ENCODE peak calls at places on chromosomes 13 and 19, in five cellular contexts. B, W, E, Z and F are unnamed samples.

GRCh38 chr19:33774751-33775150 is 21.9 kb upstream of the KCTD15 start:
- DNase-seq in B (no peak), W (no peak), E (no peak), Z (no peak), F (no peak)

GRCh38 chr13:93450226-93450625 is 223.6 kb downstream of the GPC6 start:
- DNase-seq in B (no peak), W (no peak), E (no peak), Z (no peak), F (peak; percentile 55)

GRCh38 chr19:18366027-18366435 is 19.9 kb upstream of the GDF15 start:
- DNase-seq in B (no peak), W (no peak), E (no peak), Z (no peak), F (no peak)

GRCh38 chr13:20544186-20544914 is 18.7 kb upstream of the CRYL1 start:
- DNase-seq in B (no peak), W (no peak), E (no peak), Z (no peak), F (no peak)

GRCh38 chr19:56727731-56728130 is 56.2 kb upstream of the ZNF835 start:
- DNase-seq in B (no peak), W (no peak), E (no peak), Z (no peak), F (no peak)

GRCh38 chr13:23645851-23646250 is 75.6 kb downstream of the TNFRSF19 start:
- DNase-seq in B (no peak), W (no peak), E (no peak), Z (no peak), F (no peak)

GRCh38 chr13:72144625-72145024 is 277.6 kb upstream of the DACH1 start:
- DNase-seq in B (no peak), W (no peak), E (no peak), Z (no peak), F (no peak)

GRCh38 chr13:31046711-31047279 is 114.3 kb downstream of the TEX26 start:
- DNase-seq in B (peak; percentile 50), W (peak; percentile 51), E (no peak), Z (peak; percentile 50), F (peak; percentile 19)

GRCh38 chr13:22517544-22517943 is 663.2 kb upstream of the SGCG start:
- DNase-seq in B (no peak), W (no peak), E (peak; percentile 78), Z (no peak), F (no peak)

GRCh38 chr19:18771328-18772242 is 19.5 kb downstream of the COMP start:
- DNase-seq in B (no peak), W (no peak), E (no peak), Z (no peak), F (no peak)

GRCh38 chr19:45251452-45252354 is 632 bp downstream of the MARK4 start:
- DNase-seq in B (no peak), W (no peak), E (peak; percentile 35), Z (peak; percentile 12), F (peak; percentile 75)

GRCh38 chr13:89763011-89763410 is 1584.5 kb upstream of the MIR17HG start:
- DNase-seq in B (no peak), W (no peak), E (no peak), Z (no peak), F (no peak)

GRCh38 chr19:48499352-48500090 is 12.1 kb downstream of the LMTK3 start:
- DNase-seq in B (no peak), W (no peak), E (no peak), Z (no peak), F (no peak)

GRCh38 chr13:79548886-79549285 is 67.9 kb downstream of the NDFIP2 start:
- DNase-seq in B (no peak), W (no peak), E (no peak), Z (no peak), F (peak; percentile 57)

GRCh38 chr13:27624071-27624470 is 2.4 kb downstream of the POLR1D start:
- DNase-seq in B (no peak), W (no peak), E (no peak), Z (no peak), F (no peak)

GRCh38 chr13:75785130-75785529 is 149.0 kb downstream of the LMO7 start:
- DNase-seq in B (no peak), W (no peak), E (no peak), Z (no peak), F (peak; percentile 55)

GRCh38 chr13:114319441-114319871 is 5.2 kb downstream of the CHAMP1 start:
- DNase-seq in B (no peak), W (no peak), E (peak; percentile 56), Z (no peak), F (peak; percentile 79)

GRCh38 chr19:10001899-10002298 is 8.4 kb downstream of the COL5A3 start:
- DNase-seq in B (no peak), W (no peak), E (peak; percentile 37), Z (peak; percentile 76), F (peak; percentile 34)

GRCh38 chr13:60758637-60759036 is 361.6 kb downstream of the TDRD3 start:
- DNase-seq in B (no peak), W (no peak), E (no peak), Z (no peak), F (no peak)

GRCh38 chr13:39930060-39930459 is 274.6 kb downstream of the COG6 start:
- DNase-seq in B (no peak), W (no peak), E (no peak), Z (no peak), F (no peak)

GRCh38 chr13:73248711-73249580 is 190.1 kb downstream of the KLF5 start:
- DNase-seq in B (no peak), W (no peak), E (peak; percentile 14), Z (no peak), F (no peak)

GRCh38 chr19:48757741-48758144 is 2.4 kb downstream of the FGF21 start:
- DNase-seq in B (no peak), W (no peak), E (no peak), Z (no peak), F (no peak)

GRCh38 chr19:13797870-13798269 is 2.6 kb downstream of the ZSWIM4 start:
- DNase-seq in B (peak; percentile 52), W (peak; percentile 88), E (peak; percentile 99), Z (no peak), F (peak; percentile 74)

GRCh38 chr13:73874460-73874859 is 259.7 kb downstream of the KLF12 start:
- DNase-seq in B (no peak), W (no peak), E (no peak), Z (no peak), F (no peak)

GRCh38 chr13:23378009-23378632 is 55.4 kb downstream of the SACS start:
- DNase-seq in B (peak; percentile 64), W (peak; percentile 86), E (peak; percentile 86), Z (peak; percentile 19), F (peak; percentile 90)

GRCh38 chr13:81318231-81319019 is 977.5 kb upstream of the SPRY2 start:
- DNase-seq in B (no peak), W (no peak), E (no peak), Z (no peak), F (no peak)

GRCh38 chr13:79593611-79594275 is 112.8 kb downstream of the NDFIP2 start:
- DNase-seq in B (no peak), W (no peak), E (peak; percentile 66), Z (no peak), F (peak; percentile 49)

GRCh38 chr19:16266586-16266942 is 58.1 kb upstream of the KLF2 start:
- DNase-seq in B (no peak), W (no peak), E (no peak), Z (no peak), F (no peak)

GRCh38 chr19:31300406-31300805 is 48.8 kb downstream of the TSHZ3 start:
- DNase-seq in B (no peak), W (peak; percentile 41), E (no peak), Z (no peak), F (no peak)

GRCh38 chr13:63026285-63026797 is 1610.7 kb upstream of the PCDH20 start:
- DNase-seq in B (no peak), W (no peak), E (no peak), Z (no peak), F (no peak)

GRCh38 chr19:7926021-7926726 is at the start of gene CTXN1:
- DNase-seq in B (peak; percentile 75), W (peak; percentile 83), E (peak; percentile 78), Z (peak; percentile 81), F (peak; percentile 81)
- H3K4me3 ChIP-seq in B (peak within 1 kb of the TSS; percentile 53), W (peak within 1 kb of the TSS; percentile 73), E (peak within 1 kb of the TSS; percentile 44), Z (peak within 1 kb of the TSS; percentile 52), F (peak within 1 kb of the TSS; percentile 78)

GRCh38 chr19:17328517-17329060 is 6.1 kb downstream of the ANO8 start:
- DNase-seq in B (no peak), W (no peak), E (no peak), Z (no peak), F (no peak)
- H3K4me3 ChIP-seq in B (peak overlapping the region; percentile 25), W (peak overlapping the region; percentile 27), E (no peak overlapping the region), Z (peak overlapping the region; percentile 49), F (no peak overlapping the region)

GRCh38 chr13:97109256-97109655 is 112.9 kb upstream of the MBNL2 start:
- DNase-seq in B (no peak), W (no peak), E (no peak), Z (no peak), F (no peak)

GRCh38 chr13:97111705-97112104 is 110.4 kb upstream of the MBNL2 start:
- DNase-seq in B (no peak), W (no peak), E (no peak), Z (no peak), F (no peak)

GRCh38 chr13:97107815-97108534 is 113.7 kb upstream of the OXGR1 start:
- DNase-seq in B (no peak), W (no peak), E (peak; percentile 55), Z (no peak), F (no peak)

GRCh38 chr13:97108535-97108910 is 113.6 kb upstream of the MBNL2 start:
- DNase-seq in B (peak; percentile 33), W (no peak), E (peak; percentile 72), Z (no peak), F (no peak)

DNA sequence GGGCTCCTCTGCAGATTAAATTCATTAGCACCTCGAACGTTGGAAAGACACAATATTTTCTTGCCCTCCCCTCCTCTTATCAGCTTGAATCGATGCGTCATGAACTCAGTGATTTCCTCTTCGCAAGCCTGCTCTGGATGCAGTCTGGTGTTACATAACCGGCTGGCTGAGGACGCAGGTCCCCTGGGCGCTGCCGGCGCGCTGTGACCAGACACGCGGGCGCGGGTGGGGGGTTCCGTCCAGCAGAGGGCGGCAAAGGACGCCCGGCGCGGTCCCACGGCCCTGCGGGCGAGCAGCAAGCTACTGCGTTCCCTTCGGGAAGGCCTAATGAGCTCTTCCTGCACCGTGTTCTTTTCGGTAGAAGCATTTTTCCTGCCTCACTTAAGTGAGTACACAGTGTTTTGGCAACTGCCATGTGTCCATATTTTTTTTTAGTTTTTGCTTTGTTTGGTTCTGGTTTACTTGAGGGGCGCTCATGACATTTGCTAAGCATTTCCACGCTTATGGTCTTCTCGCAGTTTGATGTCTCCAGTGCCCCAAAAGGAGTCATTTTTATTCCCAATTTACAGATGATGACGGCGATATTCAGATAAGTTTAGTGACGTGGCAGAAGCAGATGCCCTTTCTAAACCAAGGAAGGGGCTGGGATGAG is 112.2 kb upstream of the MBNL2 start:
- DNase-seq in B (peak; percentile 87), W (peak; percentile 96), E (peak; percentile 84), Z (peak; percentile 92), F (peak; percentile 94)
- H3K4me3 ChIP-seq in B (no peak overlapping the region), W (no peak overlapping the region), E (no peak overlapping the region), Z (no peak overlapping the region), F (peak overlapping the region; percentile 58)

GRCh38 chr13:102591988-102592781 is 4.6 kb upstream of the TPP2 start:
- DNase-seq in B (peak; percentile 79), W (peak; percentile 84), E (peak; percentile 81), Z (peak; percentile 80), F (peak; percentile 87)
- H3K4me3 ChIP-seq in B (peak overlapping the region; percentile 38), W (peak overlapping the region; percentile 56), E (peak overlapping the region; percentile 55), Z (peak overlapping the region; percentile 51), F (peak overlapping the region; percentile 88)

GRCh38 chr19:7515091-7515470 is 822 bp upstream of the ZNF358 start:
- DNase-seq in B (no peak), W (peak; percentile 94), E (no peak), Z (peak; percentile 54), F (peak; percentile 52)
- H3K4me3 ChIP-seq in B (no peak overlapping the region), W (no peak overlapping the region), E (peak overlapping the region; percentile 45), Z (no peak overlapping the region), F (no peak overlapping the region)